ENCODE peak calls at places on chromosomes 12 and 14, in four cellular contexts. Y is naive thymus-derived CD4-positive, alpha-beta T cell; V is SK-N-DZ; C is stimulated activated CD4-positive, alpha-beta T cell treated with anti-CD3 and anti-CD28 coated beads, Interleukin-1b, Interleukin-23, amount 100 ng/mL, for 1 hour. W is an unnamed sample.

GRCh38 chr14:61126083-61126962 is 145.3 kb downstream of the SLC38A6 start:
- DNase-seq in Y (no peak), V (no peak), C (no peak), W (no peak)

GRCh38 chr14:84857571-84857970 is 672.4 kb upstream of the FLRT2 start:
- DNase-seq in Y (no peak), V (no peak), C (no peak), W (no peak)

GRCh38 chr12:68497702-68498101 is 113.0 kb upstream of the RAP1B start:
- DNase-seq in Y (no peak), V (no peak), C (no peak), W (peak)

GRCh38 chr14:54877015-54877702 is 25.5 kb downstream of the GCH1 start:
- DNase-seq in Y (no peak), V (peak), C (no peak), W (no peak)

GRCh38 chr12:45388545-45388944 is 172.7 kb downstream of the ANO6 start:
- DNase-seq in Y (no peak), V (peak), C (no peak), W (no peak)

GRCh38 chr14:21868442-21869046 is 194.9 kb upstream of the OR4E1 start:
- DNase-seq in Y (peak), V (peak), C (peak), W (peak)

GRCh38 chr14:87097021-87097420 is 896.0 kb downstream of the GALC start:
- DNase-seq in Y (no peak), V (no peak), C (no peak), W (no peak)

GRCh38 chr12:111776836-111777344 is 10.2 kb downstream of the ALDH2 start:
- DNase-seq in Y (no peak), V (no peak), C (no peak), W (no peak)

GRCh38 chr12:92952394-92952793 is 23.3 kb upstream of the EEA1 start:
- DNase-seq in Y (no peak), V (no peak), C (no peak), W (no peak)